ENCODE peak calls at places on chromosomes 4 and X, in six cellular contexts. C, M, I, W, V and G are unnamed samples.

GRCh38 chr4:47929682-47930201 is 15.4 kb upstream of the NFXL1 start:
- DNase-seq in I (no peak), M (no peak), V (no peak), W (no peak), C (no peak), G (no peak)

GRCh38 chr4:112348488-112349158 is 51.5 kb downstream of the ALPK1 start:
- DNase-seq in I (peak), V (peak), M (peak), W (peak), C (peak), G (peak)

GRCh38 chrX:132023117-132023895 is at the start of gene STK26:
- DNase-seq in V (peak), M (peak), W (peak), I (no peak), C (peak), G (peak)

GRCh38 chr4:158090323-158090722 is 82.5 kb downstream of the GASK1B start:
- DNase-seq in W (peak), V (no peak), C (no peak), I (peak), M (peak), G (no peak)

GRCh38 chrX:105263171-105263570 is 42.7 kb upstream of the TEX13A start:
- DNase-seq in C (no peak), I (no peak), V (no peak), M (no peak), W (peak), G (no peak)

GRCh38 chr4:110629214-110629754 is 6.4 kb upstream of the PITX2 start:
- DNase-seq in W (no peak), I (no peak), V (no peak), C (no peak), M (no peak), G (peak)

GRCh38 chr4:24419147-24420034 is 165.0 kb downstream of the DHX15 start:
- DNase-seq in C (peak), M (peak), I (peak), W (peak), V (peak), G (peak)

GRCh38 chr4:1558205-1558604 is 125.9 kb downstream of the FAM53A start:
- DNase-seq in M (no peak), I (no peak), W (no peak), C (no peak), V (no peak), G (no peak)

GRCh38 chr4:4327652-4328121 is 37.6 kb downstream of the ZBTB49 start:
- DNase-seq in M (peak), C (no peak), I (no peak), V (peak), W (peak), G (peak)

GRCh38 chrX:2689773-2690666 is 1.1 kb upstream of the CD99 start:
- DNase-seq in W (no peak), M (no peak), I (no peak), V (no peak), C (no peak), G (no peak)

GRCh38 chrX:16839852-16840460 is 30.2 kb downstream of the RBBP7 start:
- DNase-seq in C (no peak), V (peak), W (peak), I (peak), M (peak), G (peak)

GRCh38 chr4:38169524-38169923 is 209.3 kb downstream of the PTTG2 start:
- DNase-seq in C (no peak), W (peak), M (peak), I (peak), V (no peak), G (peak)

GRCh38 chr4:54015421-54016065 is 48.9 kb downstream of the CHIC2 start:
- DNase-seq in C (no peak), W (no peak), M (no peak), I (no peak), V (no peak), G (peak)

GRCh38 chr4:8176547-8177399 is 18.2 kb upstream of the ABLIM2 start:
- DNase-seq in C (peak), I (peak), M (peak), V (peak), W (peak), G (peak)

GRCh38 chrX:1679238-1679637 is 64.4 kb downstream of the ASMT start:
- DNase-seq in W (no peak), C (no peak), M (peak), V (no peak), I (no peak), G (no peak)

GRCh38 chrX:109927663-109928273 is 75.1 kb upstream of the TMEM164 start:
- DNase-seq in W (no peak), I (no peak), V (no peak), C (no peak), M (no peak), G (no peak)

GRCh38 chr4:122700178-122700725 is 32.3 kb upstream of the BBS12 start:
- DNase-seq in M (peak), C (peak), I (peak), W (peak), V (peak), G (peak)

GRCh38 chrX:45775462-45775861 is 574.8 kb upstream of the DIPK2B start:
- DNase-seq in C (no peak), M (peak), V (peak), I (peak), W (peak), G (peak)

GRCh38 chr4:7007142-7007907 is 35.8 kb upstream of the TADA2B start:
- DNase-seq in C (no peak), I (no peak), M (no peak), W (no peak), V (no peak), G (peak)

GRCh38 chr4:14167876-14168510 is 540.5 kb upstream of the BOD1L1 start:
- DNase-seq in W (peak), C (no peak), M (peak), V (no peak), I (peak), G (no peak)

GRCh38 chr4:173057906-173058305 is 110.7 kb upstream of the GALNT7 start:
- DNase-seq in W (peak), M (peak), V (no peak), I (peak), C (no peak), G (peak)
- H3K4me2 ChIP-seq in W (peak), M (no peak), V (peak), I (no peak), C (no peak), G (no peak)

GRCh38 chr4:21768349-21769310 is 179.9 kb downstream of the KCNIP4 start:
- DNase-seq in V (peak), C (peak), M (peak), W (peak), I (peak), G (peak)
- H3K4me2 ChIP-seq in V (peak), C (no peak), M (peak), W (peak), I (peak), G (no peak)

GRCh38 chr4:74516321-74516720 is 71.4 kb downstream of the AREG start:
- DNase-seq in C (no peak), W (no peak), V (no peak), M (peak), I (peak), G (no peak)
- H3K4me2 ChIP-seq in C (no peak), W (no peak), V (no peak), M (no peak), I (no peak), G (no peak)

GRCh38 chr4:145891958-145892357 is 46.7 kb downstream of the ZNF827 start:
- DNase-seq in C (no peak), V (no peak), M (no peak), I (no peak), W (no peak), G (peak)

GRCh38 chr4:145886871-145887240 is 51.8 kb downstream of the ZNF827 start:
- DNase-seq in I (no peak), W (no peak), V (no peak), C (no peak), M (no peak), G (no peak)

GRCh38 chr4:145888393-145888792 is 50.2 kb downstream of the ZNF827 start:
- DNase-seq in V (no peak), I (no peak), C (no peak), W (peak), M (no peak), G (peak)

GRCh38 chr4:145887241-145887964 is 51.2 kb downstream of the ZNF827 start:
- DNase-seq in V (no peak), I (peak), W (peak), M (peak), C (no peak), G (no peak)

DNA sequence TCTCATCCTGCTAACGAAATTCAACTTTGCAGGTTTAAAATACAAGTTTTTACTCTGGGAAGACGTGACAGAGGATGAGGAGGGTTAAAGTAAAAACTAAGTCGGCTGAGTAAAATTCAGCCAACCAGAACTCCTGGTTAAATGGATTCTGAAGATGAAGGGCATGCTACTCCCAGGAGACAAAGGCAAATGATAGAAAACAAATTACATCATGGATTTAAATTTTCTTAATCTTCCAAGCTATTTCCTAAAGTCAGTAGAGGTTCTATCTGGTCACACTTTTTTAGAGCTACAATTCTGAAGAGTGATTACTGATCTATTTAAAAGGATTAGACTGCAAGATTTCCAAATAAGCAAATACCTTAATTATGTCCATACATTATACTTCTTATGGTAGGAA is 47.9 kb downstream of the ZNF827 start:
- DNase-seq in C (no peak), V (no peak), I (no peak), M (no peak), W (no peak), G (no peak)
- H3K4me2 ChIP-seq in C (no peak), V (no peak), I (no peak), M (no peak), W (no peak), G (no peak)

GRCh38 chr4:162117051-162117450 is 46.7 kb downstream of the FSTL5 start:
- DNase-seq in V (no peak), W (no peak), M (no peak), I (no peak), C (no peak), G (no peak)
- H3K4me2 ChIP-seq in V (no peak), W (no peak), M (no peak), I (no peak), C (no peak), G (no peak)

DNA sequence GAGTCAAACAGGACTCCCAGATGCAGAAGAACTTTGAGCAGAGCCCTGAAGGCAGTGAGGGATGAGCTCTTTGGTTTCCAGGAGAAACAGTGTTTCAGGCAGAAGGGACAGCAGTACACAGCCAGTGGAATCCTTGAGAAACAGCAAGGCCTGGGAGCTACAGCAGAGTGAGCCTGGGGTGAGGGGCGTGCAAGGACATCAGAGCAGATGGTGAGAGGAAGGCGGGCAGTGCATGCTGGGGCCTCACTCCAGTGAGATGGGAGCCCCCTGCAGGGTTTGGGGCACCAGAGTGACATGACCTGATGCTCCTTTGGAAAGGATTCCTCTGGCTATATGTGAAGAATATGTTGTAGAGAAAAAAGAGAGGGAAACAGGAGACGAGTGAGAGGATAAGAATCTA is 98.1 kb upstream of the EGFL6 start:
- DNase-seq in I (no peak), V (no peak), C (no peak), M (no peak), W (no peak), G (peak)
- H3K4me2 ChIP-seq in I (no peak), V (no peak), C (no peak), M (no peak), W (no peak), G (no peak)

GRCh38 chr4:133624744-133625143 is 475.6 kb downstream of the PCDH10 start:
- DNase-seq in I (no peak), M (no peak), V (peak), C (no peak), W (no peak), G (peak)
- H3K4me2 ChIP-seq in I (no peak), M (no peak), V (no peak), C (no peak), W (no peak), G (no peak)

GRCh38 chr4:156294577-156294976 is 340.9 kb upstream of the CTSO start:
- DNase-seq in M (peak), C (peak), W (peak), V (peak), I (peak), G (peak)
- H3K4me2 ChIP-seq in M (peak), C (peak), W (peak), V (peak), I (no peak), G (no peak)

GRCh38 chr4:108360857-108361820 is 192.4 kb upstream of the LEF1 start:
- DNase-seq in W (peak), I (peak), M (peak), C (no peak), V (no peak), G (peak)
- H3K4me2 ChIP-seq in W (no peak), I (peak), M (peak), C (no peak), V (no peak), G (no peak)

GRCh38 chr4:128517739-128518510 is 230.3 kb upstream of the PGRMC2 start:
- DNase-seq in W (peak), I (peak), V (peak), M (peak), C (peak), G (peak)

GRCh38 chr4:128519163-128519810 is 231.7 kb upstream of the PGRMC2 start:
- DNase-seq in W (no peak), C (no peak), I (peak), V (no peak), M (peak), G (no peak)

GRCh38 chr4:128521634-128522253 is 234.1 kb upstream of the PGRMC2 start:
- DNase-seq in V (peak), W (peak), I (peak), C (no peak), M (peak), G (peak)

GRCh38 chr4:128524311-128524710 is 236.7 kb upstream of the PGRMC2 start:
- DNase-seq in C (peak), M (peak), V (peak), I (peak), W (peak), G (no peak)

DNA sequence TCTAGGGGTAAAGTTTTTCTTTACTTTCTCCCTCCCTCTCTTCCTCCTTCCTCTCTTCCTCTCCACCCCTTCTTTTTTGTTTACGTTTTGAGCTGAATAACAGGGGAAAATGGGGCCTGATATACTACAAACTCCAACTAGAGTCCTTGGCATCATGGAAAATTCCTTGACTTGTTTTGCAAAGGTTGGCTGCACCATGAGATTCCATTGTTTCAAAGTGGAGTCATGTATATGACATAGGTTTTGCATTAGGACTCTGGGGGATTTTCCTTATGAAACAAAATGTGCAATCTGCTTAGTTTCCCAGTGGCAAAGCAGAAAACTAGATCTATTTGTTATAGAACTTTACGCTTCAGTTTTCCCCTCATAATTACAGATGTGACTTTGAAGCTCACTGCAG is 233.5 kb upstream of the PGRMC2 start:
- DNase-seq in C (no peak), W (no peak), M (peak), I (peak), V (no peak), G (peak)
- H3K4me2 ChIP-seq in C (no peak), W (no peak), M (no peak), I (no peak), V (peak), G (no peak)